ENCODE peak calls at places on chromosomes 3 and 15, in nine cellular contexts. One of them, this sample, is unnamed.

GRCh38 chr15:71437919-71438318 is 322.6 kb downstream of the THSD4 start:
- DNase-seq in HCT116: no peak
- DNase-seq in NCI-H1417 treated with DMSO at 0.1 percent for 48 hours: no peak
- DNase-seq in activated naive CD8-positive, alpha-beta T cell treated with anti-CD3 and anti-CD28 coated beads, Interleukin-2, amount 50 U/mL, for 24 hours: no peak
- DNase-seq in HS-27A: peak
- DNase-seq in ascending aorta: no peak
- DNase-seq in cardiac fibroblast: peak
- DNase-seq in uterus: no peak
- DNase-seq in NCI-H774: no peak
- DNase-seq in this sample: no peak

GRCh38 chr3:71509024-71509423 is 74.5 kb downstream of the FOXP1 start:
- DNase-seq in NCI-H1417 treated with DMSO at 0.1 percent for 48 hours: no peak
- DNase-seq in ascending aorta: no peak
- DNase-seq in activated naive CD8-positive, alpha-beta T cell treated with anti-CD3 and anti-CD28 coated beads, Interleukin-2, amount 50 U/mL, for 24 hours: no peak
- DNase-seq in HS-27A: no peak
- DNase-seq in NCI-H774: no peak
- DNase-seq in uterus: no peak
- DNase-seq in HCT116: no peak
- DNase-seq in cardiac fibroblast: no peak
- DNase-seq in this sample: no peak

GRCh38 chr15:78680416-78681068 is 39.5 kb upstream of the CHRNB4 start:
- DNase-seq in activated naive CD8-positive, alpha-beta T cell treated with anti-CD3 and anti-CD28 coated beads, Interleukin-2, amount 50 U/mL, for 24 hours: no peak
- DNase-seq in NCI-H1417 treated with DMSO at 0.1 percent for 48 hours: no peak
- DNase-seq in cardiac fibroblast: no peak
- DNase-seq in uterus: no peak
- DNase-seq in NCI-H774: no peak
- DNase-seq in HCT116: no peak
- DNase-seq in ascending aorta: no peak
- DNase-seq in HS-27A: no peak
- DNase-seq in this sample: peak

GRCh38 chr3:188296761-188297689 is 143.1 kb downstream of the LPP start:
- DNase-seq in ascending aorta: peak
- DNase-seq in activated naive CD8-positive, alpha-beta T cell treated with anti-CD3 and anti-CD28 coated beads, Interleukin-2, amount 50 U/mL, for 24 hours: no peak
- DNase-seq in HS-27A: no peak
- DNase-seq in NCI-H1417 treated with DMSO at 0.1 percent for 48 hours: no peak
- DNase-seq in HCT116: no peak
- DNase-seq in uterus: peak
- DNase-seq in NCI-H774: no peak
- DNase-seq in cardiac fibroblast: peak
- DNase-seq in this sample: no peak

GRCh38 chr3:27141668-27142067 is 227.5 kb downstream of the NEK10 start:
- DNase-seq in activated naive CD8-positive, alpha-beta T cell treated with anti-CD3 and anti-CD28 coated beads, Interleukin-2, amount 50 U/mL, for 24 hours: no peak
- DNase-seq in cardiac fibroblast: no peak
- DNase-seq in HCT116: peak
- DNase-seq in NCI-H1417 treated with DMSO at 0.1 percent for 48 hours: no peak
- DNase-seq in ascending aorta: no peak
- DNase-seq in uterus: no peak
- DNase-seq in HS-27A: no peak
- DNase-seq in NCI-H774: no peak
- DNase-seq in this sample: no peak

GRCh38 chr3:51099794-51100542 is 285.1 kb upstream of the MANF start:
- DNase-seq in HS-27A: peak
- DNase-seq in activated naive CD8-positive, alpha-beta T cell treated with anti-CD3 and anti-CD28 coated beads, Interleukin-2, amount 50 U/mL, for 24 hours: peak
- DNase-seq in NCI-H774: no peak
- DNase-seq in cardiac fibroblast: peak
- DNase-seq in ascending aorta: no peak
- DNase-seq in uterus: no peak
- DNase-seq in NCI-H1417 treated with DMSO at 0.1 percent for 48 hours: no peak
- DNase-seq in HCT116: peak
- DNase-seq in this sample: no peak

GRCh38 chr3:99808163-99808794 is 9.4 kb upstream of the CMSS1 start:
- DNase-seq in NCI-H774: peak
- DNase-seq in HCT116: peak
- DNase-seq in cardiac fibroblast: peak
- DNase-seq in NCI-H1417 treated with DMSO at 0.1 percent for 48 hours: peak
- DNase-seq in ascending aorta: peak
- DNase-seq in HS-27A: peak
- DNase-seq in uterus: no peak
- DNase-seq in activated naive CD8-positive, alpha-beta T cell treated with anti-CD3 and anti-CD28 coated beads, Interleukin-2, amount 50 U/mL, for 24 hours: peak
- DNase-seq in this sample: no peak

GRCh38 chr3:134694445-134694844 is 43.6 kb upstream of the KY start:
- DNase-seq in uterus: no peak
- DNase-seq in NCI-H1417 treated with DMSO at 0.1 percent for 48 hours: no peak
- DNase-seq in HCT116: no peak
- DNase-seq in cardiac fibroblast: no peak
- DNase-seq in ascending aorta: no peak
- DNase-seq in HS-27A: no peak
- DNase-seq in NCI-H774: no peak
- DNase-seq in activated naive CD8-positive, alpha-beta T cell treated with anti-CD3 and anti-CD28 coated beads, Interleukin-2, amount 50 U/mL, for 24 hours: no peak
- DNase-seq in this sample: no peak

This sample was measured in mesenteric fat pad.